ENCODE peak calls at places on chromosomes 13 and 19, in six cellular contexts. One of them, this sample, is unnamed.

GRCh38 chr13:75196112-75196855 is 285.7 kb downstream of the TBC1D4 start:
- DNase-seq in activated CD4-positive, alpha-beta T cell treated with anti-CD3 and anti-CD28 coated beads, Interleukin-2, amount 50 U/mL, for 24 hours: no peak
- DNase-seq in T47D: no peak
- DNase-seq in K562: no peak
- DNase-seq in Karpas-422: no peak
- DNase-seq in NT2/D1: no peak
- DNase-seq in this sample: no peak

GRCh38 chr13:31761951-31762350 is 22.6 kb downstream of the RXFP2 start:
- DNase-seq in Karpas-422: no peak
- DNase-seq in K562: no peak
- DNase-seq in NT2/D1: no peak
- DNase-seq in T47D: no peak
- DNase-seq in activated CD4-positive, alpha-beta T cell treated with anti-CD3 and anti-CD28 coated beads, Interleukin-2, amount 50 U/mL, for 24 hours: no peak
- DNase-seq in this sample: no peak

GRCh38 chr19:36377541-36378178 is 1.3 kb downstream of the ZFP14 start:
- DNase-seq in T47D: no peak
- DNase-seq in K562: no peak
- DNase-seq in NT2/D1: no peak
- DNase-seq in Karpas-422: peak
- DNase-seq in activated CD4-positive, alpha-beta T cell treated with anti-CD3 and anti-CD28 coated beads, Interleukin-2, amount 50 U/mL, for 24 hours: no peak
- DNase-seq in this sample: no peak

GRCh38 chr13:110326263-110326904 is 19.3 kb downstream of the COL4A2 start:
- DNase-seq in NT2/D1: no peak
- DNase-seq in Karpas-422: no peak
- DNase-seq in K562: no peak
- DNase-seq in activated CD4-positive, alpha-beta T cell treated with anti-CD3 and anti-CD28 coated beads, Interleukin-2, amount 50 U/mL, for 24 hours: no peak
- DNase-seq in T47D: no peak
- DNase-seq in this sample: no peak

GRCh38 chr19:49923055-49924003 is 5.7 kb upstream of the ATF5 start:
- DNase-seq in T47D: no peak
- DNase-seq in activated CD4-positive, alpha-beta T cell treated with anti-CD3 and anti-CD28 coated beads, Interleukin-2, amount 50 U/mL, for 24 hours: no peak
- DNase-seq in Karpas-422: no peak
- DNase-seq in NT2/D1: no peak
- DNase-seq in K562: no peak
- DNase-seq in this sample: no peak

GRCh38 chr19:36973844-36974195 is 57.7 kb downstream of the ZNF568 start:
- DNase-seq in T47D: no peak
- DNase-seq in Karpas-422: no peak
- DNase-seq in activated CD4-positive, alpha-beta T cell treated with anti-CD3 and anti-CD28 coated beads, Interleukin-2, amount 50 U/mL, for 24 hours: no peak
- DNase-seq in K562: no peak
- DNase-seq in NT2/D1: no peak
- DNase-seq in this sample: no peak

GRCh38 chr19:18763674-18764590 is 27.2 kb downstream of the COMP start:
- DNase-seq in T47D: no peak
- DNase-seq in K562: peak
- DNase-seq in Karpas-422: no peak
- DNase-seq in activated CD4-positive, alpha-beta T cell treated with anti-CD3 and anti-CD28 coated beads, Interleukin-2, amount 50 U/mL, for 24 hours: no peak
- DNase-seq in NT2/D1: no peak
- DNase-seq in this sample: no peak

GRCh38 chr13:50379584-50379983 is 364.3 kb downstream of the KCNRG start:
- DNase-seq in NT2/D1: no peak
- DNase-seq in K562: no peak
- DNase-seq in T47D: no peak
- DNase-seq in Karpas-422: no peak
- DNase-seq in activated CD4-positive, alpha-beta T cell treated with anti-CD3 and anti-CD28 coated beads, Interleukin-2, amount 50 U/mL, for 24 hours: no peak
- DNase-seq in this sample: no peak

GRCh38 chr19:19405919-19406877 is 723 bp downstream of the GATAD2A start:
- DNase-seq in activated CD4-positive, alpha-beta T cell treated with anti-CD3 and anti-CD28 coated beads, Interleukin-2, amount 50 U/mL, for 24 hours: peak
- DNase-seq in Karpas-422: peak
- DNase-seq in K562: peak
- DNase-seq in NT2/D1: no peak
- DNase-seq in T47D: peak
- DNase-seq in this sample: no peak

GRCh38 chr13:27339299-27339698 is 68.7 kb downstream of the RASL11A start:
- DNase-seq in NT2/D1: peak
- DNase-seq in activated CD4-positive, alpha-beta T cell treated with anti-CD3 and anti-CD28 coated beads, Interleukin-2, amount 50 U/mL, for 24 hours: no peak
- DNase-seq in T47D: peak
- DNase-seq in K562: peak
- DNase-seq in Karpas-422: peak
- DNase-seq in this sample: peak

GRCh38 chr13:103288114-103288513 is 221.9 kb upstream of the SLC10A2 start:
- DNase-seq in K562: no peak
- DNase-seq in T47D: no peak
- DNase-seq in Karpas-422: no peak
- DNase-seq in NT2/D1: no peak
- DNase-seq in activated CD4-positive, alpha-beta T cell treated with anti-CD3 and anti-CD28 coated beads, Interleukin-2, amount 50 U/mL, for 24 hours: no peak
- DNase-seq in this sample: no peak

GRCh38 chr13:99133230-99133629 is 67.4 kb upstream of the UBAC2 start:
- DNase-seq in K562: no peak
- DNase-seq in NT2/D1: no peak
- DNase-seq in T47D: no peak
- DNase-seq in Karpas-422: no peak
- DNase-seq in activated CD4-positive, alpha-beta T cell treated with anti-CD3 and anti-CD28 coated beads, Interleukin-2, amount 50 U/mL, for 24 hours: no peak
- DNase-seq in this sample: no peak